ENCODE peak calls at places on chromosomes 5 and 9, in eight cellular contexts. F, I, Y, E, R, D, O and G are unnamed samples.

GRCh38 chr5:133708451-133708850 is 96.1 kb upstream of the FSTL4 start:
- DNase-seq in R (no peak), I (no peak), E (no peak), O (no peak), Y (no peak), D (no peak), F (no peak), G (peak)

GRCh38 chr9:3459076-3459475 is 66.7 kb downstream of the RFX3 start:
- DNase-seq in I (no peak), F (no peak), E (no peak), O (no peak), D (no peak), Y (no peak), R (no peak), G (no peak)

GRCh38 chr5:14420136-14420808 is 161.3 kb upstream of the OTULINL start:
- DNase-seq in R (no peak), O (no peak), D (no peak), Y (no peak), F (no peak), E (peak), I (no peak), G (peak)

GRCh38 chr5:20514145-20514544 is 526.1 kb upstream of the CDH18 start:
- DNase-seq in Y (no peak), E (peak), R (no peak), D (no peak), O (no peak), F (no peak), I (no peak), G (no peak)

GRCh38 chr9:2180171-2180570 is 165.0 kb downstream of the SMARCA2 start:
- DNase-seq in O (no peak), D (no peak), E (no peak), I (no peak), F (no peak), Y (no peak), R (no peak), G (no peak)

GRCh38 chr5:110343616-110344015 is 382.9 kb downstream of the TMEM232 start:
- DNase-seq in E (no peak), D (no peak), I (no peak), O (no peak), F (no peak), Y (no peak), R (no peak), G (no peak)

GRCh38 chr5:116404001-116404400 is 170.6 kb downstream of the SEMA6A start:
- DNase-seq in I (no peak), Y (no peak), E (no peak), F (no peak), O (no peak), R (no peak), D (no peak), G (no peak)

GRCh38 chr5:112492291-112492690 is 73.2 kb upstream of the EPB41L4A start:
- DNase-seq in O (peak), E (peak), I (peak), D (peak), Y (peak), F (peak), R (peak), G (peak)

GRCh38 chr9:131704195-131704983 is 35.5 kb downstream of the RAPGEF1 start:
- DNase-seq in E (no peak), F (no peak), R (no peak), Y (no peak), O (no peak), D (no peak), I (no peak), G (no peak)

GRCh38 chr5:102975457-102976182 is 144.3 kb downstream of the GIN1 start:
- DNase-seq in F (no peak), R (no peak), D (no peak), O (no peak), Y (no peak), E (peak), I (no peak), G (no peak)

GRCh38 chr9:133584559-133585476 is 24.4 kb downstream of the FAM163B start:
- DNase-seq in Y (no peak), E (no peak), R (no peak), O (no peak), D (no peak), I (no peak), F (no peak), G (no peak)

GRCh38 chr5:60334281-60334713 is 365.7 kb downstream of the DEPDC1B start:
- DNase-seq in Y (no peak), E (peak), R (no peak), F (peak), D (no peak), I (no peak), O (peak), G (peak)

GRCh38 chr9:108142504-108143201 is 653.1 kb upstream of the KLF4 start:
- DNase-seq in Y (no peak), D (no peak), F (no peak), O (peak), E (peak), R (peak), I (peak), G (no peak)

GRCh38 chr5:43802119-43802518 is 199.1 kb downstream of the NNT start:
- DNase-seq in I (no peak), F (no peak), D (no peak), R (no peak), Y (no peak), E (peak), O (no peak), G (peak)

GRCh38 chr9:136544549-136545064 is 1.2 kb downstream of the NOTCH1 start:
- DNase-seq in R (peak), D (no peak), E (no peak), I (no peak), Y (peak), F (no peak), O (no peak), G (no peak)

GRCh38 chr5:82031220-82032119 is 59.6 kb downstream of the ATG10 start:
- DNase-seq in R (no peak), O (no peak), E (no peak), D (no peak), F (no peak), Y (no peak), I (no peak), G (no peak)

GRCh38 chr9:86741311-86742215 is 205.7 kb downstream of the GAS1 start:
- DNase-seq in E (peak), R (no peak), I (no peak), F (no peak), Y (no peak), D (no peak), O (peak), G (peak)

GRCh38 chr9:16671591-16672137 is 198.8 kb downstream of the BNC2 start:
- DNase-seq in R (no peak), I (no peak), O (peak), D (no peak), F (no peak), Y (no peak), E (peak), G (peak)

GRCh38 chr5:61019642-61020041 is 74.6 kb downstream of the NDUFAF2 start:
- DNase-seq in F (no peak), O (no peak), R (no peak), Y (no peak), I (no peak), D (no peak), E (no peak), G (no peak)

GRCh38 chr5:59656351-59657254 is 236.9 kb downstream of the PDE4D start:
- DNase-seq in E (no peak), R (no peak), Y (no peak), I (no peak), F (no peak), O (no peak), D (no peak), G (no peak)

GRCh38 chr5:171640396-171640981 is 145.1 kb upstream of the SMIM23 start:
- DNase-seq in F (no peak), Y (no peak), I (no peak), E (no peak), D (no peak), R (no peak), O (no peak), G (no peak)

GRCh38 chr9:89760123-89760522 is 155.3 kb downstream of the GADD45G start:
- DNase-seq in Y (no peak), I (no peak), F (no peak), O (no peak), R (no peak), D (no peak), E (no peak), G (no peak)

GRCh38 chr5:134046330-134046729 is 41.6 kb upstream of the VDAC1 start:
- DNase-seq in I (no peak), Y (no peak), E (no peak), O (no peak), F (no peak), D (no peak), R (no peak), G (no peak)

GRCh38 chr5:61401726-61402125 is 69.7 kb downstream of the ZSWIM6 start:
- DNase-seq in F (peak), O (no peak), R (no peak), E (peak), I (no peak), D (no peak), Y (no peak), G (no peak)

GRCh38 chr5:96765043-96765442 is 42.7 kb downstream of the ERAP1 start:
- DNase-seq in E (no peak), D (no peak), F (no peak), R (no peak), Y (no peak), I (no peak), O (no peak), G (no peak)

GRCh38 chr9:138101444-138102234 is 224.1 kb downstream of the CACNA1B start:
- DNase-seq in Y (no peak), I (no peak), E (no peak), F (no peak), O (no peak), R (peak), D (no peak), G (no peak)

GRCh38 chr5:13316191-13316590 is 628.3 kb downstream of the DNAH5 start:
- DNase-seq in E (no peak), R (no peak), D (no peak), F (no peak), Y (no peak), I (no peak), O (no peak), G (peak)

GRCh38 chr5:5246736-5247135 is 106.6 kb downstream of the ADAMTS16 start:
- DNase-seq in R (no peak), O (no peak), Y (no peak), I (no peak), E (no peak), D (no peak), F (no peak), G (no peak)

GRCh38 chr5:145969714-145970092 is 33.3 kb downstream of the SH3RF2 start:
- DNase-seq in O (no peak), D (no peak), I (no peak), F (no peak), E (no peak), Y (no peak), R (no peak), G (no peak)

GRCh38 chr5:151066920-151067319 is 13.9 kb downstream of the TNIP1 start:
- DNase-seq in O (no peak), E (no peak), R (no peak), Y (no peak), F (no peak), D (no peak), I (no peak), G (no peak)

GRCh38 chr5:164748861-164749260 is 1243.4 kb downstream of the MAT2B start:
- DNase-seq in Y (no peak), F (no peak), O (no peak), I (no peak), E (no peak), D (no peak), R (no peak), G (no peak)

GRCh38 chr9:125343518-125344284 is 82.1 kb downstream of the GAPVD1 start:
- DNase-seq in O (no peak), R (no peak), D (no peak), F (peak), Y (no peak), E (peak), I (peak), G (no peak)

GRCh38 chr9:93207326-93207814 is 23.4 kb downstream of the WNK2 start:
- DNase-seq in D (no peak), I (no peak), F (no peak), E (peak), Y (no peak), R (no peak), O (peak), G (no peak)

GRCh38 chr9:135536166-135536565 is 9.8 kb upstream of the OBP2A start:
- DNase-seq in O (no peak), I (no peak), D (no peak), Y (no peak), F (no peak), R (no peak), E (no peak), G (peak)